ENCODE peak calls at places on chromosomes 7 and 10, in four cellular contexts. F is right cardiac atrium, A is A549, M is mammary epithelial cell. Q is an unnamed sample.

GRCh38 chr10:132400547-132401151 is 3.6 kb downstream of the PWWP2B start:
- DNase-seq in F (peak; percentile 58), A (no peak), M (no peak), Q (no peak)

GRCh38 chr7:111091623-111092370 is 870 bp downstream of the LRRN3 start:
- DNase-seq in F (no peak), A (no peak), M (no peak), Q (peak; percentile 86)

GRCh38 chr7:94823952-94824351 is 83.4 kb upstream of the PPP1R9A start:
- DNase-seq in F (no peak), A (peak; percentile 63), M (peak; percentile 74), Q (no peak)

GRCh38 chr7:126819197-126819484 is 433.6 kb downstream of the GRM8 start:
- DNase-seq in F (no peak), A (no peak), M (no peak), Q (no peak)

GRCh38 chr10:112519129-112519761 is 72.2 kb downstream of the VTI1A start:
- DNase-seq in F (no peak), A (peak; percentile 6), M (peak; percentile 58), Q (no peak)

GRCh38 chr10:46031648-46032532 is 1.5 kb upstream of the NCOA4 start:
- DNase-seq in F (no peak), A (no peak), M (no peak), Q (no peak)

GRCh38 chr10:89327803-89328441 is at the start of gene IFIT3:
- DNase-seq in F (peak; percentile 82), A (peak; percentile 77), M (peak; percentile 67), Q (peak; percentile 7)

GRCh38 chr7:158022601-158023000 is 565.0 kb downstream of the PTPRN2 start:
- DNase-seq in F (no peak), A (no peak), M (no peak), Q (no peak)

GRCh38 chr10:29119374-29119773 is 169.5 kb upstream of the LYZL1 start:
- DNase-seq in F (peak; percentile 78), A (peak; percentile 30), M (no peak), Q (peak; percentile 65)

GRCh38 chr7:47551550-47552121 is 30.3 kb downstream of the TNS3 start:
- DNase-seq in F (peak; percentile 85), A (no peak), M (no peak), Q (no peak)

GRCh38 chr10:82981137-82981723 is 1106.2 kb downstream of the NRG3 start:
- DNase-seq in F (no peak), A (no peak), M (peak; percentile 82), Q (no peak)

GRCh38 chr10:98242823-98243222 is 25.2 kb downstream of the LOXL4 start:
- DNase-seq in F (no peak), A (peak; percentile 19), M (no peak), Q (no peak)

GRCh38 chr10:125482637-125483036 is 200.3 kb downstream of the TEX36 start:
- DNase-seq in F (no peak), A (no peak), M (no peak), Q (no peak)

GRCh38 chr7:108284349-108285017 is 154.3 kb upstream of the LAMB4 start:
- DNase-seq in F (no peak), A (no peak), M (no peak), Q (no peak)

GRCh38 chr10:93072225-93072712 is 1.4 kb upstream of the CYP26A1 start:
- DNase-seq in F (no peak), A (no peak), M (no peak), Q (no peak)

GRCh38 chr10:90175161-90175681 is 473.8 kb downstream of the KIF20B start:
- DNase-seq in F (peak; percentile 81), A (no peak), M (peak; percentile 87), Q (no peak)

Q was measured in NCI-H146.